ENCODE peak calls at places on chromosome 7, in five cellular contexts. W, P, G, F and J are unnamed samples.

GRCh38 chr7:3068568-3068967 is 24.9 kb upstream of the CARD11 start:
- ATAC-seq in W (no peak), P (no peak), G (no peak), F (peak; percentile 66), J (no peak)

GRCh38 chr7:111746950-111747349 is 184.7 kb upstream of the IMMP2L start:
- ATAC-seq in W (peak; percentile 55), P (no peak), G (no peak), F (no peak), J (no peak)

GRCh38 chr7:37235813-37236212 is 212.9 kb downstream of the ELMO1 start:
- ATAC-seq in W (no peak), P (no peak), G (no peak), F (no peak), J (no peak)

GRCh38 chr7:72447465-72448204 is 35.5 kb upstream of the CALN1 start:
- ATAC-seq in W (no peak), P (peak; percentile 47), G (no peak), F (no peak), J (no peak)

GRCh38 chr7:139457153-139457946 is 26.1 kb downstream of the KLRG2 start:
- ATAC-seq in W (peak; percentile 38), P (peak; percentile 58), G (peak; percentile 75), F (no peak), J (no peak)

GRCh38 chr7:151455690-151456089 is 15.7 kb upstream of the CRYGN start:
- ATAC-seq in W (no peak), P (no peak), G (no peak), F (no peak), J (no peak)

GRCh38 chr7:30148951-30149459 is 14.2 kb downstream of the MTURN start:
- ATAC-seq in W (no peak), P (peak; percentile 83), G (no peak), F (no peak), J (no peak)

GRCh38 chr7:95246935-95247370 is 77.4 kb downstream of the PON1 start:
- ATAC-seq in W (peak; percentile 80), P (no peak), G (peak; percentile 89), F (peak; percentile 91), J (peak; percentile 57)

GRCh38 chr7:46291064-46291463 is 370.0 kb upstream of the IGFBP3 start:
- ATAC-seq in W (no peak), P (peak; percentile 74), G (no peak), F (peak; percentile 94), J (peak; percentile 11)

GRCh38 chr7:16278167-16278787 is 143.1 kb downstream of the CRPPA start:
- ATAC-seq in W (no peak), P (no peak), G (no peak), F (no peak), J (no peak)

GRCh38 chr7:12737364-12737763 is 49.9 kb downstream of the ARL4A start:
- ATAC-seq in W (no peak), P (no peak), G (no peak), F (no peak), J (no peak)

GRCh38 chr7:151895008-151895661 is 18.2 kb upstream of the PRKAG2 start:
- ATAC-seq in W (no peak), P (no peak), G (no peak), F (no peak), J (no peak)

GRCh38 chr7:82678259-82678658 is 234.7 kb upstream of the CACNA2D1 start:
- ATAC-seq in W (no peak), P (no peak), G (no peak), F (no peak), J (no peak)

GRCh38 chr7:95904099-95904498 is 131.7 kb downstream of the DYNC1I1 start:
- ATAC-seq in W (no peak), P (no peak), G (no peak), F (no peak), J (no peak)

GRCh38 chr7:157508477-157508881 is 171.7 kb downstream of the DNAJB6 start:
- ATAC-seq in W (peak; percentile 48), P (peak; percentile 26), G (no peak), F (no peak), J (no peak)

GRCh38 chr7:141484907-141485306 is 66.3 kb upstream of the AGK start:
- ATAC-seq in W (no peak), P (no peak), G (no peak), F (no peak), J (no peak)

GRCh38 chr7:78642751-78643150 is 810.7 kb downstream of the MAGI2 start:
- ATAC-seq in W (no peak), P (no peak), G (no peak), F (no peak), J (no peak)

GRCh38 chr7:142012825-142013506 is 17.3 kb downstream of the MGAM start:
- ATAC-seq in W (peak; percentile 57), P (no peak), G (no peak), F (no peak), J (no peak)

GRCh38 chr7:22001345-22002004 is 55.8 kb upstream of the CDCA7L start:
- ATAC-seq in W (peak; percentile 48), P (peak; percentile 34), G (peak; percentile 77), F (peak; percentile 80), J (no peak)

GRCh38 chr7:148356303-148356702 is 234.3 kb upstream of the C7orf33 start:
- ATAC-seq in W (no peak), P (no peak), G (no peak), F (no peak), J (peak; percentile 71)

GRCh38 chr7:12212051-12212485 is 974 bp downstream of the TMEM106B start:
- ATAC-seq in W (no peak), P (no peak), G (peak; percentile 15), F (no peak), J (no peak)

GRCh38 chr7:41038211-41038610 is 664.7 kb downstream of the INHBA start:
- ATAC-seq in W (no peak), P (no peak), G (no peak), F (no peak), J (no peak)

GRCh38 chr7:47573758-47574472 is 8.0 kb downstream of the TNS3 start:
- ATAC-seq in W (peak; percentile 37), P (no peak), G (no peak), F (no peak), J (no peak)

GRCh38 chr7:108246227-108246837 is 116.2 kb upstream of the LAMB4 start:
- ATAC-seq in W (peak; percentile 92), P (no peak), G (peak; percentile 99), F (peak; percentile 96), J (peak; percentile 16)

GRCh38 chr7:101681170-101682007 is 52.3 kb upstream of the MYL10 start:
- ATAC-seq in W (no peak), P (peak; percentile 72), G (no peak), F (no peak), J (peak; percentile 84)

GRCh38 chr7:116478834-116479233 is 20.7 kb upstream of the CAV2 start:
- ATAC-seq in W (no peak), P (no peak), G (no peak), F (peak; percentile 25), J (no peak)

GRCh38 chr7:134593530-134594392 is 44.9 kb downstream of the AKR1B15 start:
- ATAC-seq in W (peak; percentile 53), P (no peak), G (peak; percentile 85), F (no peak), J (peak; percentile 86)

GRCh38 chr7:503046-503574 is 16.5 kb downstream of the PDGFA start:
- ATAC-seq in W (peak; percentile 44), P (no peak), G (peak; percentile 47), F (no peak), J (no peak)

GRCh38 chr7:26022578-26022977 is 129.4 kb upstream of the NFE2L3 start:
- ATAC-seq in W (no peak), P (no peak), G (no peak), F (no peak), J (no peak)

GRCh38 chr7:107473975-107474598 is 4.2 kb downstream of the GPR22 start:
- ATAC-seq in W (no peak), P (no peak), G (peak; percentile 48), F (no peak), J (no peak)

GRCh38 chr7:40899151-40899550 is 764.3 kb downstream of the SUGCT start:
- ATAC-seq in W (no peak), P (no peak), G (no peak), F (no peak), J (peak; percentile 61)

GRCh38 chr7:67866054-67866453 is 869.4 kb downstream of the TYW1 start:
- ATAC-seq in W (no peak), P (no peak), G (no peak), F (no peak), J (no peak)
- TF ChIP-seq POLR2A in W (no peak), P (no peak), G (no peak), F (no peak), J (no peak)

GRCh38 chr7:85204061-85204460 is 17.2 kb upstream of the SEMA3D start:
- ATAC-seq in W (no peak), P (no peak), G (no peak), F (no peak), J (no peak)

GRCh38 chr7:85204496-85204895 is 17.6 kb upstream of the SEMA3D start:
- ATAC-seq in W (no peak), P (no peak), G (no peak), F (no peak), J (no peak)

GRCh38 chr7:85201209-85201608 is 14.4 kb upstream of the SEMA3D start:
- ATAC-seq in W (no peak), P (no peak), G (no peak), F (no peak), J (no peak)

GRCh38 chr7:85205754-85206153 is 18.9 kb upstream of the SEMA3D start:
- ATAC-seq in W (no peak), P (no peak), G (no peak), F (no peak), J (no peak)
- TF ChIP-seq POLR2AphosphoS5 in W (no peak), P (no peak), G (no peak), F (no peak), J (no peak)

DNA sequence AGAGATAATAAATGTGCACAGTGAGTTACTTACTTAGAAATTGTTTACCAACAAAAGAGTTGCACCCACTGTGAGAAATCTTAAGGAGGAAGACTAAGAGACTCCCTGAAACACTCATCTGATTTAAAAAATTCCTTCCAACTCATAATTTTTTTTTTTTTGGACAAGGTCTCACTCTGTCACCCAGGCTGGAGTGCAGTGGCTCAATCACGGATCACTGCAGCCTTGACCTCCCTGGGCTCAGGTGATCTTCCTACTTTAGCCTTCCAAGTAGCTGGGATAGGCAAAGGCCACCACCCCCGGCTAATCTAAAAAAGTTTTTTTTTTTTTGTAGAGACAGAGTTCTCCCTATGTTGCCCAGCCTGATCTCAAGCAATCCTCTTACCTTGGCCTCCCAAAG is 36.0 kb downstream of the MALSU1 start:
- ATAC-seq in W (peak; percentile 21), P (no peak), G (no peak), F (no peak), J (no peak)
- TF ChIP-seq EP300 in W (no peak), P (no peak), G (no peak), F (no peak), J (no peak)

DNA sequence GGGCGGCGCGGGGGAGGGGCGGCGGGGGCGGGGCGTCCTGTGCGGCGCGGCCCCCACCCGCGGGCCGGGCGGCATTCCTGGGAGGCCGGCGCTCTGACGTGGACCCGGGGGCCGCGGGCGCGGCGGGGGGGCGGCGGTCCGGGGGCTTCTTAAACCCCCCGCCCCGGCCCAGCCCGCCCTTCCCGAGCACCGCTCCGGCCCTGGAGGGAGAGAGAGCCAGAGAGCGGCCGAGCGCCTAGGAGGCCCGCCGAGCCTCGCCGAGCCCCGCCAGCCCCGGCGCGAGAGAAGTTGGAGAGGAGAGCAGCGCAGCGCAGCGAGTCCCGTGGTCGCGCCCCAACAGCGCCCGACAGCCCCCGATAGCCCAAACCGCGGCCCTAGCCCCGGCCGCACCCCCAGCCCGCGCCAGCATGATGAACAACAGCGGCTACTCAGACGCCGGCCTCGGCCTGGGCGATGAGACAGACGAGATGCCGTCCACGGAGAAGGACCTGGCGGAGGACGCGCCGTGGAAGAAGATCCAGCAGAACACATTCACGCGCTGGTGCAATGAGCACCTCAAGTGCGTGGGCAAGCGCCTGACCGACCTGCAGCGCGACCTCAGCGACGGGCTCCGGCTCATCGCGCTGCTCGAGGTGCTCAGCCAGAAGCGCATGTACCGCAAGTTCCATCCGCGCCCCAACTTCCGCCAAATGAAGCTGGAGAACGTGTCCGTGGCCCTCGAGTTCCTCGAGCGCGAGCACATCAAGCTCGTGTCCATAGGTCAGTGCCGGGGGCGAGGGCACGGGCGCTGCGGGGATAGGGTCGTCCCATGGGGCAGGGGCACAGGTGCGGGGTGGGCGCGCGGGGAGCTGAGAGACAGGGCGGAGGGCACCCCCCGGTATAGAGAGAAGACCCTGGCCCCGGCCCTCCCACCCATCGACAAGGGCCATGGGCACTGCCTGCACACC is at the start of gene FLNC:
- ATAC-seq in W (no peak), P (peak; percentile 4), G (peak; percentile 12), F (no peak), J (peak; percentile 54)
- TF ChIP-seq POLR2A in W (no peak), P (no peak), G (peak; percentile 73), F (no peak), J (peak; percentile 84)